ENCODE peak calls at places on chromosomes 2 and 18, in four cellular contexts. K is WTC11, G is body of pancreas, T is lung. I is an unnamed sample.

GRCh38 chr2:189142893-189143759 is 36.4 kb downstream of the COL5A2 start:
- DNase-seq in G (peak), K (peak), T (no peak), I (peak)

GRCh38 chr18:42614619-42615293 is 500.7 kb downstream of the RIT2 start:
- DNase-seq in K (no peak), T (no peak), G (no peak), I (no peak)

GRCh38 chr2:238821391-238821790 is 26.5 kb upstream of the TWIST2 start:
- DNase-seq in G (no peak), K (no peak), T (no peak), I (no peak)

GRCh38 chr18:54679318-54680149 is 88.5 kb downstream of the DYNAP start:
- DNase-seq in G (no peak), K (no peak), T (no peak), I (no peak)

GRCh38 chr18:58787750-58788149 is 76.9 kb upstream of the ZNF532 start:
- DNase-seq in T (no peak), G (no peak), K (no peak), I (no peak)

GRCh38 chr2:181753686-181754085 is 73.4 kb upstream of the NEUROD1 start:
- DNase-seq in G (no peak), T (no peak), K (no peak), I (no peak)

GRCh38 chr18:26386002-26386401 is 159.8 kb downstream of the TAF4B start:
- DNase-seq in G (no peak), K (no peak), T (no peak), I (no peak)

GRCh38 chr2:148546270-148546669 is 98.3 kb upstream of the EPC2 start:
- DNase-seq in T (no peak), G (no peak), K (no peak), I (no peak)

GRCh38 chr18:57806201-57806890 is 3.2 kb upstream of the ATP8B1 start:
- DNase-seq in G (no peak), T (no peak), K (no peak), I (no peak)

I was measured in thyroid gland.